ENCODE peak calls at places on chromosomes 1 and 21, in eight cellular contexts. One of them, this sample, is unnamed.

GRCh38 chr1:76868154-76868882 is 1.0 kb downstream of the ST6GALNAC5 start:
- DNase-seq in PC-9: no peak
- DNase-seq in heart left ventricle: peak
- DNase-seq in kidney: peak
- DNase-seq in pancreas: no peak
- DNase-seq in upper lobe of right lung: peak
- DNase-seq in right atrium auricular region: no peak
- DNase-seq in adrenal gland: peak
- DNase-seq in this sample: peak

GRCh38 chr21:42785666-42786427 is 93.5 kb downstream of the WDR4 start:
- DNase-seq in PC-9: no peak
- DNase-seq in heart left ventricle: no peak
- DNase-seq in kidney: no peak
- DNase-seq in pancreas: no peak
- DNase-seq in upper lobe of right lung: no peak
- DNase-seq in right atrium auricular region: no peak
- DNase-seq in adrenal gland: no peak
- DNase-seq in this sample: no peak

GRCh38 chr1:14590781-14591180 is 7.7 kb upstream of the KAZN start:
- DNase-seq in PC-9: no peak
- DNase-seq in heart left ventricle: no peak
- DNase-seq in kidney: no peak
- DNase-seq in pancreas: no peak
- DNase-seq in upper lobe of right lung: no peak
- DNase-seq in right atrium auricular region: no peak
- DNase-seq in adrenal gland: no peak
- DNase-seq in this sample: no peak

GRCh38 chr1:223514644-223515043 is 121.4 kb downstream of the CCDC185 start:
- DNase-seq in PC-9: no peak
- DNase-seq in heart left ventricle: no peak
- DNase-seq in kidney: no peak
- DNase-seq in pancreas: no peak
- DNase-seq in upper lobe of right lung: no peak
- DNase-seq in right atrium auricular region: no peak
- DNase-seq in adrenal gland: no peak
- DNase-seq in this sample: no peak

GRCh38 chr1:9871021-9871420 is 39.0 kb downstream of the CTNNBIP1 start:
- DNase-seq in PC-9: no peak
- DNase-seq in heart left ventricle: peak
- DNase-seq in kidney: peak
- DNase-seq in pancreas: no peak
- DNase-seq in upper lobe of right lung: no peak
- DNase-seq in right atrium auricular region: no peak
- DNase-seq in adrenal gland: no peak
- DNase-seq in this sample: no peak

GRCh38 chr1:208235983-208236761 is 8.0 kb downstream of the PLXNA2 start:
- DNase-seq in PC-9: peak
- DNase-seq in heart left ventricle: no peak
- DNase-seq in kidney: no peak
- DNase-seq in pancreas: no peak
- DNase-seq in upper lobe of right lung: no peak
- DNase-seq in right atrium auricular region: peak
- DNase-seq in adrenal gland: no peak
- DNase-seq in this sample: no peak

GRCh38 chr1:17826165-17826488 is 71.0 kb downstream of the ACTL8 start:
- DNase-seq in PC-9: peak
- DNase-seq in heart left ventricle: peak
- DNase-seq in kidney: no peak
- DNase-seq in pancreas: peak
- DNase-seq in upper lobe of right lung: peak
- DNase-seq in right atrium auricular region: no peak
- DNase-seq in adrenal gland: no peak
- DNase-seq in this sample: no peak

GRCh38 chr21:46325073-46325912 is 1.3 kb downstream of the PCNT start:
- DNase-seq in PC-9: peak
- DNase-seq in heart left ventricle: peak
- DNase-seq in kidney: peak
- DNase-seq in pancreas: peak
- DNase-seq in upper lobe of right lung: peak
- DNase-seq in right atrium auricular region: no peak
- DNase-seq in adrenal gland: peak
- DNase-seq in this sample: peak

GRCh38 chr1:95003433-95003738 is 69.4 kb downstream of the ALG14 start:
- DNase-seq in PC-9: no peak
- DNase-seq in heart left ventricle: no peak
- DNase-seq in kidney: no peak
- DNase-seq in pancreas: no peak
- DNase-seq in upper lobe of right lung: no peak
- DNase-seq in right atrium auricular region: no peak
- DNase-seq in adrenal gland: peak
- DNase-seq in this sample: no peak

GRCh38 chr1:116105996-116106395 is 5.2 kb upstream of the MAB21L3 start:
- DNase-seq in PC-9: no peak
- DNase-seq in heart left ventricle: no peak
- DNase-seq in kidney: no peak
- DNase-seq in pancreas: no peak
- DNase-seq in upper lobe of right lung: no peak
- DNase-seq in right atrium auricular region: no peak
- DNase-seq in adrenal gland: no peak
- DNase-seq in this sample: no peak

GRCh38 chr1:236336084-236336483 is 54.3 kb upstream of the ERO1B start:
- DNase-seq in PC-9: no peak
- DNase-seq in heart left ventricle: no peak
- DNase-seq in kidney: no peak
- DNase-seq in pancreas: no peak
- DNase-seq in upper lobe of right lung: no peak
- DNase-seq in right atrium auricular region: no peak
- DNase-seq in adrenal gland: no peak
- DNase-seq in this sample: no peak

GRCh38 chr21:42313501-42313969 is 1.7 kb downstream of the TFF3 start:
- DNase-seq in PC-9: no peak
- DNase-seq in heart left ventricle: no peak
- DNase-seq in kidney: no peak
- DNase-seq in pancreas: no peak
- DNase-seq in upper lobe of right lung: peak
- DNase-seq in right atrium auricular region: peak
- DNase-seq in adrenal gland: peak
- DNase-seq in this sample: no peak

GRCh38 chr1:224300346-224300745 is 29.6 kb downstream of the NVL start:
- DNase-seq in PC-9: peak
- DNase-seq in heart left ventricle: no peak
- DNase-seq in kidney: no peak
- DNase-seq in pancreas: no peak
- DNase-seq in upper lobe of right lung: no peak
- DNase-seq in right atrium auricular region: no peak
- DNase-seq in adrenal gland: no peak
- DNase-seq in this sample: no peak

GRCh38 chr1:177423083-177423482 is 252.3 kb downstream of the BRINP2 start:
- DNase-seq in PC-9: no peak
- DNase-seq in heart left ventricle: no peak
- DNase-seq in kidney: no peak
- DNase-seq in pancreas: no peak
- DNase-seq in upper lobe of right lung: no peak
- DNase-seq in right atrium auricular region: no peak
- DNase-seq in adrenal gland: no peak
- DNase-seq in this sample: no peak

GRCh38 chr21:25557170-25557569 is 50.1 kb downstream of the MRPL39 start:
- DNase-seq in PC-9: no peak
- DNase-seq in heart left ventricle: no peak
- DNase-seq in kidney: no peak
- DNase-seq in pancreas: no peak
- DNase-seq in upper lobe of right lung: no peak
- DNase-seq in right atrium auricular region: no peak
- DNase-seq in adrenal gland: no peak
- DNase-seq in this sample: no peak

GRCh38 chr1:13899856-13900255 is 199.9 kb downstream of the PRDM2 start:
- DNase-seq in PC-9: no peak
- DNase-seq in heart left ventricle: no peak
- DNase-seq in kidney: no peak
- DNase-seq in pancreas: no peak
- DNase-seq in upper lobe of right lung: no peak
- DNase-seq in right atrium auricular region: no peak
- DNase-seq in adrenal gland: no peak
- DNase-seq in this sample: no peak

GRCh38 chr1:164768045-164768402 is 209.0 kb downstream of the PBX1 start:
- DNase-seq in PC-9: no peak
- DNase-seq in heart left ventricle: no peak
- DNase-seq in kidney: no peak
- DNase-seq in pancreas: no peak
- DNase-seq in upper lobe of right lung: no peak
- DNase-seq in right atrium auricular region: no peak
- DNase-seq in adrenal gland: no peak
- DNase-seq in this sample: no peak

GRCh38 chr1:15249032-15249601 is 2.1 kb downstream of the FHAD1 start:
- DNase-seq in PC-9: no peak
- DNase-seq in heart left ventricle: no peak
- DNase-seq in kidney: no peak
- DNase-seq in pancreas: no peak
- DNase-seq in upper lobe of right lung: no peak
- DNase-seq in right atrium auricular region: no peak
- DNase-seq in adrenal gland: no peak
- DNase-seq in this sample: no peak

GRCh38 chr21:35051287-35051818 is 2.3 kb upstream of the RUNX1 start:
- DNase-seq in PC-9: peak
- DNase-seq in heart left ventricle: peak
- DNase-seq in kidney: peak
- DNase-seq in pancreas: peak
- DNase-seq in upper lobe of right lung: peak
- DNase-seq in right atrium auricular region: peak
- DNase-seq in adrenal gland: peak
- DNase-seq in this sample: no peak

GRCh38 chr1:2050482-2050792 is 226 bp downstream of the PRKCZ start:
- DNase-seq in PC-9: no peak
- DNase-seq in heart left ventricle: no peak
- DNase-seq in kidney: no peak
- DNase-seq in pancreas: peak
- DNase-seq in upper lobe of right lung: no peak
- DNase-seq in right atrium auricular region: no peak
- DNase-seq in adrenal gland: no peak
- DNase-seq in this sample: no peak
- H3K4me3 ChIP-seq in PC-9: peak
- H3K4me3 ChIP-seq in heart left ventricle: peak
- H3K4me3 ChIP-seq in kidney: no peak
- H3K4me3 ChIP-seq in pancreas: peak
- H3K4me3 ChIP-seq in upper lobe of right lung: peak
- H3K4me3 ChIP-seq in right atrium auricular region: peak
- H3K4me3 ChIP-seq in adrenal gland: peak
- H3K4me3 ChIP-seq in this sample: peak

DNA sequence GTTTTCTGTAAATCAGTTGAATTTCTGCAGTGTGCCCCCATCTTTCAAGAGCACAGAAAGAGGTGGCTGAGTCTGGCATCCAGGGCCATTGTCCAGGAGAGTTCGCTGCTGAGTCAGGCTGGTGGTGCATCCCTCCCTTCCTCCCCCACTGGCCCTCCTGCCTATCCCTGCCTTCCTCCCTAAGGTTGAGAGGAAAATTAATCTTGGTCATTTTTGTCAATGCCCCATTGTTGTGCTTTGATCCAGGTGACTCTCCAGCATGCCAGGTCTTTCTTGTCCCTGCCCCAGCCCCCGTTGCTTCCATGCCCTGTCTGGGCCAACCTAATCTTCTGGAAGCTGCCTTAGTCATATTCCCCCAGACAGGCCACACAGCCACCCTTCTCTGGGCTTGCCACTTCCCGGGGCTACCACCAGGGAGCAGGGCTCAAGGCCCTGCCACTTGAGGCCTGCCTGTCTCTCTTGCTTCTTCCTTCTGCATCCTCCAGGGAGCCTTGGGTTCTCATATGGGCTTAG is 26.6 kb downstream of the PROK1 start:
- DNase-seq in PC-9: no peak
- DNase-seq in heart left ventricle: no peak
- DNase-seq in kidney: no peak
- DNase-seq in pancreas: no peak
- DNase-seq in upper lobe of right lung: no peak
- DNase-seq in right atrium auricular region: no peak
- DNase-seq in adrenal gland: peak
- DNase-seq in this sample: no peak
- TF ChIP-seq CTCF in PC-9: peak
- TF ChIP-seq CTCF in heart left ventricle: no peak
- TF ChIP-seq CTCF in kidney: no peak
- TF ChIP-seq CTCF in pancreas: no peak
- TF ChIP-seq CTCF in upper lobe of right lung: peak
- TF ChIP-seq CTCF in right atrium auricular region: no peak
- TF ChIP-seq CTCF in adrenal gland: no peak
- TF ChIP-seq CTCF in this sample: no peak

DNA sequence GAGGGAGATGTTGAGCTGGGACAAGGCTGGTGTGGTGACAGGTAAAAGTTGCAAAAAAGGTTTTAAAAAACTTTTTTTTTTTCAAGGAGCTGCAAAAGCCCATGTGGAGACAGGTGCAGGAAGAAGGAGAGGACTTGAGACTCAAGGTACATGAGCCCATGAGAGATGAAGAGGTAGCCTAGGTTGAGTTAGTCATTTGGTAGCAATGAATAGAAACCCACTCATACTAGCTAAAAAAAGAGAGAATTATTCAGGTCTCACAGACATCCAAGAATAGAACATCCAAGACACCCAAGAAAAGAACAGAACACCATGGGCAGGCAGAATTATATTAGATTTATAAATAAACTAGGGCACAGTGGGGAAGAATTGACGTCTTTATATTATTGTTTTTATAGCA is 65.1 kb downstream of the PCP4 start:
- DNase-seq in PC-9: no peak
- DNase-seq in heart left ventricle: no peak
- DNase-seq in kidney: no peak
- DNase-seq in pancreas: no peak
- DNase-seq in upper lobe of right lung: no peak
- DNase-seq in right atrium auricular region: no peak
- DNase-seq in adrenal gland: no peak
- DNase-seq in this sample: no peak
- H3K27ac ChIP-seq in PC-9: no peak
- H3K27ac ChIP-seq in heart left ventricle: no peak
- H3K27ac ChIP-seq in kidney: no peak
- H3K27ac ChIP-seq in pancreas: no peak
- H3K27ac ChIP-seq in upper lobe of right lung: no peak
- H3K27ac ChIP-seq in right atrium auricular region: no peak
- H3K27ac ChIP-seq in adrenal gland: no peak
- H3K27ac ChIP-seq in this sample: no peak

DNA sequence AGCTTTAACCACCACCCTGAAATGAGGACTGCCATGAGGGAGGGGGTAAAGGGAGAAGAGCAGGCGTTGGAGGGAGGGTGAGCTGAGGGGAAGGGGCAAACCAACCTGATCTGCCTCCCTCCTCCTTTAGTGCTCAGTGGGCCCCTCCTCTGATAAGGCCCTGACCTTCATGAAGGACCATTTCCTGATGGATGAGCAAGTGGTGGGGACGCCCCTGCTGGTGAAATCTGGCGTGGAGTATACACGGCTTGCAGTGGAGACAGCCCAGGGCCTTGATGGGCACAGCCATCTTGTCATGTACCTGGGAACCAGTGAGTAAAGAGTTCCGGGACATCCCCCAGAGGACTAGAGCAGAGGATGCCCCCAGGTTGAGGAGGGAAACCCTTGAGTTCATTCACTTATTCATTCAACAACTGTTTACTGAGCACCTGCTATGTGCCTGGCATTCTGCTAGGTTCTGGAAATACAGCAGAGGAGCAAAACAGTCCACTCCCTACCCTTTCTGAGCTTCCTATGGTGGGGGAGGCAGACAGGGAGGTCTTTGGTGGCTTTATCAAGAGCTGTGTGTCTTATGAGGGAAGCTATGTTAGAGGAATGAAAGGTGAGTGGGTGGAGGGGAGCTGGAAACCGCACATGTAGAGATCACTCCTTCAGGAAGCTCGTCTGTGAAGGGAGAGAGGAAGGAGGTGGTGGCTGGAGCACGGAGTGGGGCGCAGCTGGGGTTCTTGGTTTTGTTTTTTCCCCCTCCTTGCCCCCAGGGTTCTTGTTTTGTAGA is 19.5 kb downstream of the SEMA4A start:
- DNase-seq in PC-9: no peak
- DNase-seq in heart left ventricle: no peak
- DNase-seq in kidney: no peak
- DNase-seq in pancreas: no peak
- DNase-seq in upper lobe of right lung: no peak
- DNase-seq in right atrium auricular region: no peak
- DNase-seq in adrenal gland: no peak
- DNase-seq in this sample: no peak
- H3K4me3 ChIP-seq in PC-9: no peak
- H3K4me3 ChIP-seq in heart left ventricle: no peak
- H3K4me3 ChIP-seq in kidney: no peak
- H3K4me3 ChIP-seq in pancreas: no peak
- H3K4me3 ChIP-seq in upper lobe of right lung: no peak
- H3K4me3 ChIP-seq in right atrium auricular region: no peak
- H3K4me3 ChIP-seq in adrenal gland: no peak
- H3K4me3 ChIP-seq in this sample: no peak

This sample was measured in dorsolateral prefrontal cortex.